ENCODE peak calls at places on chromosome 1, in ten cellular contexts. One of them, this sample, is unnamed.

GRCh38 chr1:192045038-192045575 is 113.2 kb upstream of the RGS18 start:
- DNase-seq in GM23248: no peak
- DNase-seq in CD8-positive, alpha-beta memory T cell: no peak
- DNase-seq in heart right ventricle: no peak
- DNase-seq in NB4: no peak
- DNase-seq in GM23338: no peak
- DNase-seq in gastrocnemius medialis: no peak
- DNase-seq in K562: peak; percentile 9
- DNase-seq in Peyer's patch: no peak
- DNase-seq in foreskin fibroblast: no peak
- DNase-seq in this sample: no peak

GRCh38 chr1:90394247-90394646 is 322.9 kb downstream of the BARHL2 start:
- DNase-seq in GM23338: no peak
- DNase-seq in CD8-positive, alpha-beta memory T cell: no peak
- DNase-seq in NB4: peak; percentile 48
- DNase-seq in foreskin fibroblast: no peak
- DNase-seq in GM23248: no peak
- DNase-seq in Peyer's patch: no peak
- DNase-seq in heart right ventricle: no peak
- DNase-seq in K562: no peak
- DNase-seq in gastrocnemius medialis: no peak
- DNase-seq in this sample: peak; percentile 76

GRCh38 chr1:70617728-70618127 is 206.7 kb downstream of the CTH start:
- DNase-seq in gastrocnemius medialis: no peak
- DNase-seq in GM23338: peak; percentile 53
- DNase-seq in foreskin fibroblast: no peak
- DNase-seq in NB4: no peak
- DNase-seq in Peyer's patch: no peak
- DNase-seq in CD8-positive, alpha-beta memory T cell: no peak
- DNase-seq in GM23248: no peak
- DNase-seq in heart right ventricle: no peak
- DNase-seq in K562: no peak
- DNase-seq in this sample: no peak

GRCh38 chr1:23116921-23117699 is 51.5 kb downstream of the LUZP1 start:
- DNase-seq in K562: no peak
- DNase-seq in foreskin fibroblast: no peak
- DNase-seq in gastrocnemius medialis: no peak
- DNase-seq in Peyer's patch: no peak
- DNase-seq in GM23338: no peak
- DNase-seq in CD8-positive, alpha-beta memory T cell: no peak
- DNase-seq in heart right ventricle: no peak
- DNase-seq in NB4: no peak
- DNase-seq in GM23248: no peak
- DNase-seq in this sample: no peak

GRCh38 chr1:160342520-160342919 is 530 bp downstream of the COPA start:
- DNase-seq in foreskin fibroblast: no peak
- DNase-seq in CD8-positive, alpha-beta memory T cell: no peak
- DNase-seq in GM23248: peak; percentile 50
- DNase-seq in heart right ventricle: no peak
- DNase-seq in NB4: peak; percentile 27
- DNase-seq in Peyer's patch: no peak
- DNase-seq in GM23338: no peak
- DNase-seq in K562: peak; percentile 24
- DNase-seq in gastrocnemius medialis: no peak
- DNase-seq in this sample: no peak

GRCh38 chr1:94621392-94621791 is 79.8 kb upstream of the F3 start:
- DNase-seq in Peyer's patch: peak; percentile 74
- DNase-seq in K562: peak; percentile 70
- DNase-seq in gastrocnemius medialis: no peak
- DNase-seq in GM23338: no peak
- DNase-seq in NB4: peak; percentile 67
- DNase-seq in GM23248: peak; percentile 30
- DNase-seq in CD8-positive, alpha-beta memory T cell: no peak
- DNase-seq in foreskin fibroblast: no peak
- DNase-seq in heart right ventricle: no peak
- DNase-seq in this sample: no peak

GRCh38 chr1:26161408-26162219 is 2.7 kb downstream of the FAM110D start:
- DNase-seq in gastrocnemius medialis: peak; percentile 36
- DNase-seq in CD8-positive, alpha-beta memory T cell: no peak
- DNase-seq in foreskin fibroblast: peak; percentile 71
- DNase-seq in heart right ventricle: peak; percentile 79
- DNase-seq in NB4: peak; percentile 74
- DNase-seq in GM23338: peak; percentile 76
- DNase-seq in GM23248: peak; percentile 75
- DNase-seq in K562: peak; percentile 89
- DNase-seq in Peyer's patch: no peak
- DNase-seq in this sample: peak; percentile 70

GRCh38 chr1:90340604-90341003 is 345.7 kb downstream of the ZNF326 start:
- DNase-seq in gastrocnemius medialis: no peak
- DNase-seq in GM23248: no peak
- DNase-seq in CD8-positive, alpha-beta memory T cell: no peak
- DNase-seq in K562: no peak
- DNase-seq in GM23338: no peak
- DNase-seq in heart right ventricle: no peak
- DNase-seq in Peyer's patch: no peak
- DNase-seq in NB4: peak; percentile 57
- DNase-seq in foreskin fibroblast: no peak
- DNase-seq in this sample: no peak

GRCh38 chr1:31700468-31701136 is 3.2 kb downstream of the COL16A1 start:
- DNase-seq in heart right ventricle: no peak
- DNase-seq in GM23338: no peak
- DNase-seq in K562: no peak
- DNase-seq in foreskin fibroblast: no peak
- DNase-seq in gastrocnemius medialis: no peak
- DNase-seq in GM23248: no peak
- DNase-seq in NB4: no peak
- DNase-seq in CD8-positive, alpha-beta memory T cell: no peak
- DNase-seq in Peyer's patch: no peak
- DNase-seq in this sample: no peak
- H3K4me3 ChIP-seq in heart right ventricle: no peak overlapping the region
- H3K4me3 ChIP-seq in GM23338: no peak overlapping the region
- H3K4me3 ChIP-seq in K562: no peak overlapping the region
- H3K4me3 ChIP-seq in foreskin fibroblast: no peak overlapping the region
- H3K4me3 ChIP-seq in gastrocnemius medialis: no peak overlapping the region
- H3K4me3 ChIP-seq in GM23248: peak overlapping the region; percentile 84
- H3K4me3 ChIP-seq in NB4: no peak overlapping the region
- H3K4me3 ChIP-seq in CD8-positive, alpha-beta memory T cell: no peak overlapping the region
- H3K4me3 ChIP-seq in Peyer's patch: no peak overlapping the region
- H3K4me3 ChIP-seq in this sample: no peak overlapping the region

GRCh38 chr1:111223126-111223443 is 4.4 kb upstream of the CHI3L2 start:
- DNase-seq in Peyer's patch: no peak
- DNase-seq in GM23338: no peak
- DNase-seq in foreskin fibroblast: no peak
- DNase-seq in gastrocnemius medialis: no peak
- DNase-seq in GM23248: no peak
- DNase-seq in NB4: no peak
- DNase-seq in CD8-positive, alpha-beta memory T cell: no peak
- DNase-seq in heart right ventricle: no peak
- DNase-seq in K562: no peak
- DNase-seq in this sample: no peak

GRCh38 chr1:111222308-111223125 is 5.0 kb upstream of the CHI3L2 start:
- DNase-seq in CD8-positive, alpha-beta memory T cell: peak; percentile 72
- DNase-seq in NB4: peak; percentile 83
- DNase-seq in GM23248: peak; percentile 81
- DNase-seq in foreskin fibroblast: peak; percentile 81
- DNase-seq in Peyer's patch: peak; percentile 92
- DNase-seq in gastrocnemius medialis: no peak
- DNase-seq in GM23338: peak; percentile 89
- DNase-seq in K562: peak; percentile 86
- DNase-seq in heart right ventricle: peak; percentile 79
- DNase-seq in this sample: peak; percentile 85

GRCh38 chr1:111225717-111226400 is 1.7 kb upstream of the CHI3L2 start:
- DNase-seq in heart right ventricle: no peak
- DNase-seq in gastrocnemius medialis: no peak
- DNase-seq in foreskin fibroblast: no peak
- DNase-seq in CD8-positive, alpha-beta memory T cell: no peak
- DNase-seq in GM23338: no peak
- DNase-seq in NB4: no peak
- DNase-seq in K562: no peak
- DNase-seq in Peyer's patch: no peak
- DNase-seq in GM23248: no peak
- DNase-seq in this sample: no peak

GRCh38 chr1:111227434-111227833 is at the start of gene CHI3L2:
- DNase-seq in GM23248: peak; percentile 58
- DNase-seq in gastrocnemius medialis: no peak
- DNase-seq in Peyer's patch: no peak
- DNase-seq in K562: no peak
- DNase-seq in foreskin fibroblast: peak; percentile 67
- DNase-seq in CD8-positive, alpha-beta memory T cell: no peak
- DNase-seq in GM23338: no peak
- DNase-seq in NB4: no peak
- DNase-seq in heart right ventricle: no peak
- DNase-seq in this sample: no peak

DNA sequence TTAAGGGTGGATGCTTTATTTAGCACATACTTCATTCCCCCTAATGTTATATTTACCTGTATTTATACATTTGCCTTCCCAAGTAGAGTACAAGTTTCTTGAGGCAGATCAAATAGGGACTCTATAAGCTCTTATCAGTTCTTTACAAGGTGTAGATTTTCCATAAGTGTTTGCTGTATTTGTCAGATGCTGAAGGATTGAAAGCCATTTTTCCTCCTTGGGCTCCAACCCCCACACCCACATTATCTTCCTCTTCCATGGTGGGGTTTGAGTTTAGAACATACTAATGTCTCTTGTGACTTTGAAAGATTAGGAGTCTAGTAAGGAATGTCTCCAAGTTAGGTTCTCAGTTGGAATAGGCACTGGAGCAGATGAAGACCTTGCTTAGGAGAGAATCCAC is 2.4 kb upstream of the CHI3L2 start:
- DNase-seq in GM23248: no peak
- DNase-seq in NB4: no peak
- DNase-seq in foreskin fibroblast: no peak
- DNase-seq in heart right ventricle: no peak
- DNase-seq in GM23338: no peak
- DNase-seq in CD8-positive, alpha-beta memory T cell: no peak
- DNase-seq in gastrocnemius medialis: no peak
- DNase-seq in Peyer's patch: no peak
- DNase-seq in K562: no peak
- DNase-seq in this sample: no peak
- H3K4me3 ChIP-seq in GM23248: no peak overlapping the region
- H3K4me3 ChIP-seq in NB4: no peak overlapping the region
- H3K4me3 ChIP-seq in foreskin fibroblast: no peak overlapping the region
- H3K4me3 ChIP-seq in heart right ventricle: no peak overlapping the region
- H3K4me3 ChIP-seq in GM23338: no peak overlapping the region
- H3K4me3 ChIP-seq in CD8-positive, alpha-beta memory T cell: peak overlapping the region; percentile 29
- H3K4me3 ChIP-seq in gastrocnemius medialis: no peak overlapping the region
- H3K4me3 ChIP-seq in Peyer's patch: no peak overlapping the region
- H3K4me3 ChIP-seq in K562: no peak overlapping the region
- H3K4me3 ChIP-seq in this sample: no peak overlapping the region

GRCh38 chr1:107486365-107486764 is 345.5 kb downstream of the NTNG1 start:
- DNase-seq in NB4: no peak
- DNase-seq in CD8-positive, alpha-beta memory T cell: no peak
- DNase-seq in GM23338: no peak
- DNase-seq in foreskin fibroblast: no peak
- DNase-seq in heart right ventricle: no peak
- DNase-seq in Peyer's patch: no peak
- DNase-seq in gastrocnemius medialis: no peak
- DNase-seq in GM23248: no peak
- DNase-seq in K562: no peak
- DNase-seq in this sample: no peak
- H3K4me3 ChIP-seq in NB4: no peak overlapping the region
- H3K4me3 ChIP-seq in CD8-positive, alpha-beta memory T cell: no peak overlapping the region
- H3K4me3 ChIP-seq in GM23338: no peak overlapping the region
- H3K4me3 ChIP-seq in foreskin fibroblast: no peak overlapping the region
- H3K4me3 ChIP-seq in heart right ventricle: no peak overlapping the region
- H3K4me3 ChIP-seq in Peyer's patch: no peak overlapping the region
- H3K4me3 ChIP-seq in gastrocnemius medialis: no peak overlapping the region
- H3K4me3 ChIP-seq in GM23248: no peak overlapping the region
- H3K4me3 ChIP-seq in K562: no peak overlapping the region
- H3K4me3 ChIP-seq in this sample: no peak overlapping the region

GRCh38 chr1:214071469-214071868 is 83.7 kb downstream of the PROX1 start:
- DNase-seq in CD8-positive, alpha-beta memory T cell: no peak
- DNase-seq in Peyer's patch: no peak
- DNase-seq in GM23338: no peak
- DNase-seq in gastrocnemius medialis: no peak
- DNase-seq in GM23248: no peak
- DNase-seq in K562: no peak
- DNase-seq in NB4: no peak
- DNase-seq in foreskin fibroblast: no peak
- DNase-seq in heart right ventricle: no peak
- DNase-seq in this sample: no peak

GRCh38 chr1:214066190-214066589 is 78.4 kb downstream of the PROX1 start:
- DNase-seq in foreskin fibroblast: no peak
- DNase-seq in heart right ventricle: no peak
- DNase-seq in Peyer's patch: no peak
- DNase-seq in gastrocnemius medialis: no peak
- DNase-seq in GM23338: no peak
- DNase-seq in GM23248: no peak
- DNase-seq in K562: no peak
- DNase-seq in NB4: peak; percentile 56
- DNase-seq in CD8-positive, alpha-beta memory T cell: no peak
- DNase-seq in this sample: no peak

GRCh38 chr1:214068979-214069378 is 81.2 kb downstream of the PROX1 start:
- DNase-seq in CD8-positive, alpha-beta memory T cell: no peak
- DNase-seq in foreskin fibroblast: no peak
- DNase-seq in K562: no peak
- DNase-seq in gastrocnemius medialis: no peak
- DNase-seq in NB4: no peak
- DNase-seq in GM23248: no peak
- DNase-seq in Peyer's patch: no peak
- DNase-seq in GM23338: no peak
- DNase-seq in heart right ventricle: no peak
- DNase-seq in this sample: no peak

GRCh38 chr1:214072758-214073157 is 85.0 kb downstream of the PROX1 start:
- DNase-seq in Peyer's patch: no peak
- DNase-seq in GM23248: no peak
- DNase-seq in NB4: no peak
- DNase-seq in K562: no peak
- DNase-seq in heart right ventricle: no peak
- DNase-seq in GM23338: no peak
- DNase-seq in CD8-positive, alpha-beta memory T cell: no peak
- DNase-seq in foreskin fibroblast: no peak
- DNase-seq in gastrocnemius medialis: no peak
- DNase-seq in this sample: no peak

DNA sequence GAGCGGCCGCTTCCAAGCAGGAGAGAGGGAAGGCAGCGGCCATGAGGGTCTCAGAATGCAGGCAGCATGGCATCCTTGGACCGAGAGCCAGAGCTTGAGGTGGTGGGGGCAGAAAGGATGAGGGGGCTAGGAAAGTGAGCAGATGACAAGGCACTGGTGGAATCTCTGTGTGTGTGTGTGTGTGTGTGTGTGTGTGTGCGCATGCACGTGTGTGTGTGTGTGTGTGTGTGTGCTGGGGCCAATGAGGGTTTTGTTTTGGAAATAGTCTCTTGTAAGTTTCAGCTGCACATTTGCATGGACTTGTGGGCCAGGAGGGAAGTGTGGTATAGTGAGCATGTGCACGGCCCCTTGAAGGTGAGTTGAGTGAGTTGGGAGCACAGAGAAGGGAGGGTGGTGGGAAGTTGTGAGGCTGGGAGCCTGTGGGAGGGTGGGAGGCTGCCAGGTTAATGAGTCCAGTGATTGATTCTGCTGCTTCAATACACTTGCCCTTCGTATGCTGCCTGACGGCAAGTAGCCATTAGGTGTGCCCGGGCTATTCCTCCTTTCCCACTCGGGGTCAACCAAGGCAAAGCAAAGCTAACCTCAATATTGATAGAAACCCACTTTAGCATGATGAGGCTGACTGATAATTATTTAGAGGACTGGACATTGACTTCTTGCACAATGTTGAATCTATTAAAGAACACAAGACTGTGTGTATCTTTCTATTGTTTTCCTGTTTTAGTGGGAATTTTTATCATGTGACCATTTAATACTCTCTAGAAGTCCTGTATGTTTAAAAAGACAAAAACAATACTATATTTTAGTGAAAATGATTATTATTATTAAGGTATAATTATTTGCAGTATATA is 80.3 kb downstream of the PROX1 start:
- DNase-seq in Peyer's patch: no peak
- DNase-seq in gastrocnemius medialis: no peak
- DNase-seq in GM23248: no peak
- DNase-seq in CD8-positive, alpha-beta memory T cell: no peak
- DNase-seq in heart right ventricle: no peak
- DNase-seq in GM23338: no peak
- DNase-seq in foreskin fibroblast: no peak
- DNase-seq in NB4: no peak
- DNase-seq in K562: no peak
- DNase-seq in this sample: no peak
- H3K4me3 ChIP-seq in Peyer's patch: no peak overlapping the region
- H3K4me3 ChIP-seq in gastrocnemius medialis: no peak overlapping the region
- H3K4me3 ChIP-seq in GM23248: no peak overlapping the region
- H3K4me3 ChIP-seq in CD8-positive, alpha-beta memory T cell: no peak overlapping the region
- H3K4me3 ChIP-seq in heart right ventricle: no peak overlapping the region
- H3K4me3 ChIP-seq in GM23338: no peak overlapping the region
- H3K4me3 ChIP-seq in foreskin fibroblast: no peak overlapping the region
- H3K4me3 ChIP-seq in NB4: no peak overlapping the region
- H3K4me3 ChIP-seq in K562: no peak overlapping the region
- H3K4me3 ChIP-seq in this sample: no peak overlapping the region